ENCODE peak calls at places on chromosomes 3 and 15, in six cellular contexts. A is A549, N is WTC11, G is HepG2, J is endothelial cell of umbilical vein, R is H1. H is an unnamed sample.

GRCh38 chr3:174667386-174667785 is 191.7 kb upstream of the NAALADL2 start:
- DNase-seq in A (no peak), J (no peak), G (no peak), R (no peak), N (no peak), H (no peak)

GRCh38 chr3:173140986-173141385 is at the start of gene SPATA16:
- DNase-seq in G (no peak), J (no peak), R (no peak), A (no peak), N (peak), H (no peak)

GRCh38 chr3:78867409-78868372 is 900.1 kb downstream of the ROBO1 start:
- DNase-seq in G (no peak), A (no peak), J (peak), R (no peak), N (no peak), H (no peak)

GRCh38 chr3:147906275-147906674 is 497.1 kb downstream of the ZIC1 start:
- DNase-seq in G (no peak), A (no peak), J (no peak), N (no peak), R (no peak), H (no peak)

GRCh38 chr15:89667706-89667960 is 11.5 kb downstream of the PLIN1 start:
- DNase-seq in G (no peak), A (no peak), J (no peak), R (no peak), N (no peak), H (no peak)

GRCh38 chr3:185549111-185549510 is 3.3 kb downstream of the LIPH start:
- DNase-seq in A (peak), R (no peak), N (no peak), J (peak), G (no peak), H (no peak)

GRCh38 chr3:73484656-73485248 is 140.0 kb downstream of the PDZRN3 start:
- DNase-seq in G (no peak), N (peak), R (no peak), J (no peak), A (no peak), H (no peak)

GRCh38 chr3:154552338-154552737 is 122.3 kb upstream of the GPR149 start:
- DNase-seq in A (no peak), R (no peak), N (no peak), J (no peak), G (peak), H (peak)

GRCh38 chr3:176755552-176755951 is 441.7 kb downstream of the TBL1XR1 start:
- DNase-seq in N (no peak), A (no peak), J (no peak), G (no peak), R (no peak), H (no peak)

GRCh38 chr3:185188816-185189215 is 36.0 kb upstream of the C3orf70 start:
- DNase-seq in J (no peak), G (no peak), N (no peak), A (no peak), R (no peak), H (no peak)

GRCh38 chr15:25250906-25251622 is 187.8 kb downstream of the UBE3A start:
- DNase-seq in N (peak), J (no peak), A (no peak), R (no peak), G (no peak), H (no peak)

GRCh38 chr3:28575100-28575747 is 226.6 kb upstream of the AZI2 start:
- DNase-seq in G (no peak), A (no peak), N (peak), R (no peak), J (no peak), H (no peak)

GRCh38 chr15:68595761-68596160 is 17.0 kb downstream of the CORO2B start:
- DNase-seq in N (no peak), A (no peak), J (no peak), G (no peak), R (no peak), H (no peak)

GRCh38 chr15:101458908-101459578 is 30.5 kb downstream of the PCSK6 start:
- DNase-seq in J (no peak), N (no peak), G (no peak), A (no peak), R (no peak), H (no peak)

GRCh38 chr3:80017369-80017768 is 249.6 kb upstream of the ROBO1 start:
- DNase-seq in N (no peak), J (peak), R (no peak), A (no peak), G (no peak), H (no peak)

GRCh38 chr3:13470894-13471574 is 9.1 kb upstream of the HDAC11 start:
- DNase-seq in N (peak), J (no peak), A (peak), G (peak), R (no peak), H (no peak)

GRCh38 chr3:32175607-32176197 is 62.8 kb upstream of the CMTM8 start:
- DNase-seq in R (peak), J (peak), G (peak), N (peak), A (peak), H (peak)

GRCh38 chr15:75456710-75457109 is 5.2 kb upstream of the SIN3A start:
- DNase-seq in R (no peak), N (no peak), G (no peak), J (no peak), A (no peak), H (no peak)

GRCh38 chr3:58334013-58334321 is 1.3 kb downstream of the PXK start:
- DNase-seq in G (peak), N (no peak), A (no peak), J (no peak), R (no peak), H (no peak)

GRCh38 chr15:69044899-69045298 is 30.4 kb downstream of the NOX5 start:
- DNase-seq in R (peak), A (peak), G (no peak), J (peak), N (no peak), H (no peak)

GRCh38 chr3:36790765-36791164 is 26.4 kb upstream of the DCLK3 start:
- DNase-seq in R (no peak), J (no peak), G (no peak), A (no peak), N (no peak), H (no peak)

GRCh38 chr3:120449701-120450216 is 1.0 kb downstream of the FSTL1 start:
- DNase-seq in J (peak), G (no peak), N (no peak), R (no peak), A (no peak), H (no peak)

GRCh38 chr3:147380271-147380995 is 25.9 kb downstream of the ZIC4 start:
- DNase-seq in J (no peak), A (no peak), N (no peak), R (no peak), G (no peak), H (no peak)

GRCh38 chr15:39969871-39970270 is 36.0 kb downstream of the EIF2AK4 start:
- DNase-seq in N (no peak), R (no peak), G (no peak), J (peak), A (no peak), H (no peak)

GRCh38 chr3:141227752-141228151 is 3.9 kb upstream of the PXYLP1 start:
- DNase-seq in G (no peak), J (no peak), N (no peak), R (no peak), A (no peak), H (no peak)

GRCh38 chr3:141231101-141231922 is at the start of gene PXYLP1:
- DNase-seq in N (peak), R (peak), A (peak), J (peak), G (peak), H (peak)

GRCh38 chr3:141230293-141230692 is 1.3 kb upstream of the PXYLP1 start:
- DNase-seq in A (no peak), J (no peak), N (no peak), G (no peak), R (no peak), H (no peak)

GRCh38 chr3:141228385-141228784 is 3.2 kb upstream of the PXYLP1 start:
- DNase-seq in G (peak), R (peak), J (no peak), A (peak), N (no peak), H (no peak)

DNA sequence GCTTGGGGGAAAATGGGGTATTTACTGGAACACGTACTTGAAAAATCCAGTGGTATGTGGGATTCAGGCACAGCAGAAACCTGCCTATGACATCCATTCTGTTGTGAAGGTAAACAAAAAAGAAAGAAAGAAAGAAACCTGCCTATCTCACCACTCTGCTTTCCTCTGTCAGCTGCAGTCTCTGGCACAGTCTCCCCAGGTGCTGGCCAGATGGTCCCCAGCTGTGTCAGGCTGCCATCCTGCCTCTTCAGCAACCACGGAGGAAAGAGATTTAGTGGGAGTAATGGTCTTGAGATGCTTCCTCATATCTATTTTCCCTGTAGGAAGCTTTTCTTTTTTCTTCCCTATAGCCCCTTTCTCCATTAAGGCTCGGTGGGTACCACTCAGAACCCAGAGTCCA is 2.5 kb upstream of the PXYLP1 start:
- DNase-seq in R (no peak), J (no peak), A (no peak), G (no peak), N (no peak), H (no peak)
- TF ChIP-seq JUN in R (no peak), J (no peak), A (no peak), G (no peak), N (no peak), H (no peak)

DNA sequence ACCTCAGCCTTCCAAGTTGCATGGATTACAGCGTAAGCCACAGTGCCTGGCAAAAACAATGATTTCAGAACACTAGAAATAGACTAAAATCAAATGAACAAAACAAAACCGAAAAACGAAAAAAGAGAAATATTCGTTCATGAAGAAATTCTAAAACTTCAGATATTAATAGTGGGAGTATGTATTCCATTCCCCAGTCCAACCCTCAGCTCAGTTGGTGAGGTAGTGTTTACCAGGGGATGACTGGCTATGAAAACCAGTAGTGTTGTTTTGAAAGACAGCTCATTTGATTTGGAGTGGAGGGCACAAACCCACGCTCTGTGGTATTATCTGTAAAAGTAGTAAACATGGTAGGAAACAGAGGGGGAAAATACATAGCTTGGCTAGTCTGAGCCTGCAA is 6.8 kb upstream of the SNRK start:
- DNase-seq in R (no peak), A (no peak), G (no peak), J (no peak), N (no peak), H (no peak)
- TF ChIP-seq JUN in R (no peak), A (no peak), G (no peak), J (no peak), N (no peak), H (no peak)

DNA sequence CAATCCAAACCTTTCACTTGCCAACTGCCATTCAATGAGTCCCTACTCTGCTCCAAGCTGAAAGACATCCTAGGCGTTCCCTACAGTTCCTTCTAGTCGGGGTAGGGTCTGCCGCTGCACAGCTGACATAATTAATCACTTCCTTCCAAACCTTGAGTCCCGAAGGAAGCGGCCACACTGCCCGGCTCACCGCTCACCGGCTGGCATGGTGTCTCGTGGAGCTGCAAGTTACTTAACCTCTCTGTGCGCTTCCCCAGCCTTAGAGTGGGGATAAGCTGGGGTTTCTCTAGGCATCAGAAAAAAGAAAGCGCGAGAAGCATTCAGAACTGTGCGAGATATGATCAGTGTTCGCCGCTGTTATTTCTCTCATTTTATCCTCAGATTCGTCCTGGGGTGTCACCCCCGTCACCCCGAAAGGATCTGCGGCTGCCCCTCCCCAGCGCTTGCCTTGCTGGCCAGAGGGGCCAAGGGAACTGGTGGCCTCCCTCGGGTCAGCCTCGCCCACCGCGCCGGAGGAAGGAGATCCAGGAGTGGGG is 748 bp downstream of the MRPS25 start:
- DNase-seq in R (no peak), G (no peak), A (peak), N (no peak), J (peak), H (no peak)
- TF ChIP-seq JUN in R (no peak), G (no peak), A (no peak), N (no peak), J (no peak), H (no peak)

GRCh38 chr3:143750856-143751255 is 97.4 kb downstream of the SLC9A9 start:
- DNase-seq in J (no peak), A (no peak), R (no peak), N (no peak), G (no peak), H (no peak)

GRCh38 chr3:143751643-143752178 is 96.6 kb downstream of the SLC9A9 start:
- DNase-seq in N (no peak), J (no peak), R (no peak), G (no peak), A (no peak), H (no peak)

GRCh38 chr3:143753456-143753855 is 94.8 kb downstream of the SLC9A9 start:
- DNase-seq in J (no peak), R (no peak), N (no peak), A (no peak), G (no peak), H (no peak)

GRCh38 chr3:143755978-143756377 is 92.3 kb downstream of the SLC9A9 start:
- DNase-seq in J (no peak), N (no peak), R (no peak), A (no peak), G (no peak), H (no peak)

DNA sequence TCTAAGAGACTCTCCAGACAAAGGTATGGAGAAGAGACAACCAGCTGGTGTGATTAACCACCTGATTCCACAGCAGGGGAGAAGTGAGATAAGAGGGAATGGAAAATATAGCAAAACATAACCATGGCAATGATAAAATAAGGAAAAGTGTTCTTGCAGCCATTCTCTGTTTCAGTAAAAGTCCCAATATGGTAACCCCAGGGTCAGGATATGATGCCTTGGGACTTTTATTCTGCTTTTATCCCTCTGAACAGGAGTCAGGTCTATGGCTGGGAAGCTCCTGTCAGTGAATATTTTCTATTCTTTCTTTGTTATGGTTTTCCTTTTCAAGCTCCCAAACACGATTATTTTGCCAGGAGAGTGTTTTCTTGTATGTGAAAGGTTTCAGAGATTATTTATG is 94.2 kb downstream of the SLC9A9 start:
- DNase-seq in G (no peak), N (no peak), R (no peak), J (no peak), A (no peak), H (no peak)
- TF ChIP-seq JUN in G (no peak), N (no peak), R (no peak), J (no peak), A (no peak), H (no peak)

DNA sequence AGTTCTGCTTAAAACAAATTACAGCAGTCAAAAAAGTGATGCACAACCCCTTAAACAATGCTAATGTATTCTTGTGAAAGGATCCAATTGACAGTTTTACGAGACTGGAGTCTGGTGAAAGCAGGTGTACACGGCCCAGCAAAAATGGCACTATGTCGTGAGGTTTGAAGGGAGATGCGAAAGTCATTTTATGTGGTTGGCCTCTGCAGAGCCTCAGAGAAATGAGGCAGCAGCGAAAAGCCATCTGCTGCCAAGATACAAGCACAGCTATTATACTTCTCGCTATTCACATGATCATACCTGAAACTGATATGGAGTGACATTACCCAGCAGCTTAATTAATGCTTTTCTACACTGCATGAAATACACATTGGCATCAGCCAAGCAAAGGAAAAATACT is 36.4 kb downstream of the MECOM start:
- DNase-seq in R (no peak), J (no peak), N (no peak), A (no peak), G (no peak), H (no peak)
- TF ChIP-seq JUN in R (no peak), J (no peak), N (no peak), A (no peak), G (no peak), H (no peak)